ENCODE peak calls at places on chromosomes 6 and 20, in four cellular contexts. L, P, H and F are unnamed samples.

GRCh38 chr20:63177785-63178444 is 38.0 kb downstream of the YTHDF1 start:
- DNase-seq in P (no peak), L (no peak), H (no peak), F (no peak)

GRCh38 chr6:38604700-38605099 is 35.0 kb downstream of the BTBD9 start:
- DNase-seq in L (no peak), P (no peak), H (no peak), F (no peak)

GRCh38 chr6:56091159-56091869 is 156.1 kb downstream of the COL21A1 start:
- DNase-seq in L (no peak), P (peak), H (no peak), F (no peak)

GRCh38 chr6:142846883-142847287 is 98.1 kb downstream of the HIVEP2 start:
- DNase-seq in P (peak), L (peak), H (peak), F (no peak)

GRCh38 chr20:10877345-10877744 is 203.5 kb upstream of the JAG1 start:
- DNase-seq in P (peak), H (peak), L (peak), F (no peak)

GRCh38 chr6:127366281-127367022 is 23.0 kb upstream of the ECHDC1 start:
- DNase-seq in L (no peak), H (no peak), P (no peak), F (no peak)

GRCh38 chr20:62980970-62981369 is 25.8 kb downstream of the BHLHE23 start:
- DNase-seq in H (no peak), P (no peak), L (no peak), F (no peak)

GRCh38 chr6:3081965-3082364 is 13.7 kb downstream of the RIPK1 start:
- DNase-seq in L (no peak), P (peak), H (no peak), F (no peak)

GRCh38 chr6:138493413-138493812 is 5.9 kb downstream of the NHSL1 start:
- DNase-seq in H (no peak), L (no peak), P (no peak), F (no peak)

GRCh38 chr6:142891454-142891853 is 53.5 kb downstream of the HIVEP2 start:
- DNase-seq in L (no peak), P (no peak), H (no peak), F (no peak)

GRCh38 chr20:57711311-57711712 is 1.5 kb upstream of the PMEPA1 start:
- DNase-seq in P (peak), H (no peak), L (no peak), F (no peak)

GRCh38 chr6:2476376-2476775 is 231.0 kb upstream of the GMDS start:
- DNase-seq in P (no peak), H (no peak), L (no peak), F (no peak)

GRCh38 chr6:14074723-14075503 is 42.7 kb upstream of the CD83 start:
- DNase-seq in P (peak), L (no peak), H (no peak), F (no peak)

GRCh38 chr6:33761922-33762629 is 15.4 kb upstream of the IP6K3 start:
- DNase-seq in P (peak), H (peak), L (peak), F (no peak)

DNA sequence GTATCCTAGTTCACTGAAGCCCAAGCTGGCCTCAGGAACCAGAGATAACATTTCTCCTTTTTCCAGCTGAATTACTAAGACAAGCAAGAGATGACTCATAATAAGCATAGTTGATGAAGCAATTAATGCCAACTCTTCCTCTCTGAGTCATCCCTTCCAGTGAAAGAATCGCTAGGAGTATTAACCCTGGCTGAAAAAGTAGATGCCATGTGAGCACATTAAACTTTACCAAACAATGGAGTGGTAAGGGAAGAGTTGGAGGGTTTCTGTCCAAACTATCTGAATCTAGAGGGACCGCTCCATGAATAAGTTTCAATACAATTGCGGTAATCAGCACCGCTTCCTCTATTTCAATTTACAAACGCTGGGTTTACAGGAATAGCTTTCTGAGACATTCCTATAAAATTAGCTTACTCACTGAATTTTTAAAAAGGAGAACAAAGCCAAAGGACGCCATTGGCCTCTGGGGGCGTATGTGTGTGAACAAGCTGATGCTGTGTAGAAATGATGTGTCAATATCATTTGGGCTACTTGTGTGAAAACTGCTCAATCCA is 48.3 kb downstream of the ATXN1 start:
- DNase-seq in L (peak), P (peak), H (no peak), F (no peak)
- TF ChIP-seq CTCF in L (no peak), P (no peak), H (no peak), F (no peak)

DNA sequence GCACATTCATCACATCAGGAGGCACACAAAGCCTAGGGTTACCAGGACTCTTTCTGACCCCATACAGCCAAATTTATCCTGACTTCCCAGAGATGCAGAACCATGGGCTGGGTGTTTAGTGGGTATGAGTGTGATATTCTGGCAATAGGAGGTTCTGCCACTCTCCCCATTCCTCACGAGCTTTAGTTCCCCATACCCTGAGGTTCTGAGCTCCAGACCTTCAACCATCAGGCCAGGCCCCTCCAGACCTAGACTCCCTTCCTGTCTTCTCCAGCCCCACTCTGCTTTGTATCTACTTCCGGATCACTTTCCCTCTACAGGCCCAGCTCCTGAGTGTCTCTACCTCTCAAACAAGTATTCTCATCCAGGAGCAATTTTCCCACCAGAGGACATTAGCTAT is 4.4 kb downstream of the HLA-F start:
- DNase-seq in H (no peak), L (no peak), P (no peak), F (no peak)
- TF ChIP-seq CTCF in H (no peak), L (no peak), P (no peak), F (no peak)

DNA sequence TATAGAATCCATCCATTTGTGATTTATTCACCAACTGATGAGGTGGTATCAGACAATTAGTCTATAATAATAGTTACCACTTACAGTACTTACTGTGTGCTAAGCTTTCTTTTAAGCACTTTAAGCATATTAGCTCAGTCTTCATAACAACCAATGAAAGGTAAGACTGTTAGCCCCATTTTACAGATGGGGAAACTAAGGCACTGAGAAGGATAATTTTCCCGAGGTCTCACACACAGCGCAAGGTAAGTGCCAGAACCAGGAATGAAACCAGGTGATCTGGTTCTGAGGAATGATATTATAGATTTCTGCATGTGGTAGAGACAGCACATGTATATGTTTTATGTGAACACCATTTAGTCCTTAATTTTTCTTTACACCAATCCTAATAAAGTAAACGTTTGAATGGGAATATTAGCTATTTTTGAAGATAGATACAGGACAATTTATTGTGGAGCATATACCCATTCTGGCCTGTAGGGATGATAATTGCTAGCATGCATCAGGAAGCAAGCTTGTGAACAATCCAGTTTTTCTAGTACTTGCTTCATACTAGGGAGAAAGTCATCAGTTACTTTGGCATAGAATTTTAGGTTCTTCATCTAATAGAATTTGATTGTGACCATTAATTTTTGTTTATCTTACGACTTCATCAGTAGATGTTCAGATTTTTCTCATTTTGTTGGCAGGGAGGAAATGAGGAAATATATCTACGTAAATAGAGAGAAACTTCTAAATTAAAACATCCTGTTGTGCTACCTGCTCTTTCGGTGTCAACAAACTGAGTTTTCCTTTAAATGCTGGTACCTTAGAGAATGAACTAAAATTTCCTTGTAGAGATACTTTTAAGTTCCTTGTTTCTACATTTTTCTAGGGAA is 3.0 kb downstream of the YWHAB start:
- DNase-seq in L (no peak), H (no peak), P (no peak), F (no peak)
- TF ChIP-seq CTCF in L (no peak), H (peak), P (no peak), F (no peak)

GRCh38 chr6:108562503-108562993 is 1.8 kb downstream of the FOXO3 start:
- DNase-seq in H (peak), L (peak), P (peak), F (no peak)
- TF ChIP-seq CTCF in H (peak), L (peak), P (no peak), F (no peak)

GRCh38 chr6:109052015-109052651 is 42.5 kb downstream of the SESN1 start:
- DNase-seq in H (no peak), L (no peak), P (no peak), F (no peak)

GRCh38 chr6:109051301-109051700 is 43.3 kb downstream of the SESN1 start:
- DNase-seq in L (no peak), H (no peak), P (no peak), F (no peak)

GRCh38 chr6:109048670-109049415 is 45.8 kb downstream of the SESN1 start:
- DNase-seq in H (no peak), L (no peak), P (no peak), F (no peak)

GRCh38 chr6:109050012-109050411 is 44.6 kb downstream of the SESN1 start:
- DNase-seq in H (no peak), L (no peak), P (no peak), F (no peak)

GRCh38 chr6:109050447-109051102 is 44.1 kb downstream of the SESN1 start:
- DNase-seq in L (no peak), H (no peak), P (no peak), F (no peak)
- TF ChIP-seq CTCF in L (no peak), H (no peak), P (no peak), F (no peak)

GRCh38 chr6:90271831-90272230 is 24.8 kb downstream of the BACH2 start:
- DNase-seq in P (no peak), H (no peak), L (no peak), F (no peak)

GRCh38 chr6:90278129-90278528 is 18.5 kb downstream of the BACH2 start:
- DNase-seq in L (no peak), H (no peak), P (no peak), F (no peak)

GRCh38 chr6:90277301-90278011 is 19.2 kb downstream of the BACH2 start:
- DNase-seq in P (no peak), L (no peak), H (no peak), F (no peak)

GRCh38 chr6:90273863-90274262 is 22.8 kb downstream of the BACH2 start:
- DNase-seq in H (no peak), P (no peak), L (no peak), F (no peak)

DNA sequence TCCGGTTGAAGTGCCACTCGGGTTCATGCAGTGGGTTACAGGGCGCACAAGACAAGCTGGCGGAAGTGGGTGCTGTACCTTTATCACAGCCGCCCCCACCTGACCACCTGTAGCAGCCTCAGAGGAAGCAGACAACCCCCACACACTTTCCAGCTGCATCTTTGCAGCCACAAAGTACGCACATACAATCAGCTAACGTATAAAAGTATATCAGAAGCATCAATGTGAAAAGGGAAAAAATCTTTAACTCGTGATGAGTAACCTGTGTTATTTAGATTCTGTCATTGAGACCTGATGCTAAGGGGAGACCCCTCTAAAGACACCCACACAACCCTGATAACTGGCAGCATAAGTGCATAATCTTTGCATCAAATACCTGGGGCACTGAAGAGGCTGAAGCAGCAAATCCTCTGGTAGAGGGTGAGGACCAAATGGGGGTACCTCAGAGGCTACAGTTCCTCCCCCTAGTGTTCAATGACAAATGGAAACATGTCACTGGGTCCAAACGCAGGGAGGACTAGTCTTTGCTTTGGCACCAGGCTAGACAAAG is 22.1 kb downstream of the BACH2 start:
- DNase-seq in L (peak), H (no peak), P (no peak), F (peak)
- TF ChIP-seq CTCF in L (no peak), H (no peak), P (no peak), F (no peak)

GRCh38 chr20:6562111-6562510 is 205.4 kb upstream of the BMP2 start:
- DNase-seq in P (no peak), H (no peak), L (no peak), F (no peak)

GRCh38 chr20:6560978-6561377 is 206.5 kb upstream of the BMP2 start:
- DNase-seq in H (no peak), L (no peak), P (no peak), F (no peak)

DNA sequence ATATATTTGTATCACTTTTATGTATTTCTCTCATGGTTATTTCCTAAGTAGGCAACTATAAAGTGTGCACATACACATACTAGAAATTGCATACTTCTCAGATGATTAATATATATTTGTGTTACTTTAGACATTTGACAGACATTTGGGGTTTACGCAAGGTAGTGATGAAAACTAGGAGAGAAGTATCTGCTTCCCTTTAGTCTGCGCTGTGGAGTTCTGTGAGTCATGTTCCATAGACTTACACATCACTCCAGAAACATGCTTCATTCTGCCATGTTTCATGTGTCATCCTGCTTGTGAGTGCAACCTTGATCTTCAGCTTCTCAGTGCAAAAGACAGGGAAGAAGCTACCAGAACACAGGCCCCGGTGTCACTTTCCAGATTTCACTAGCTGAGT is 200.7 kb upstream of the BMP2 start:
- DNase-seq in L (no peak), P (no peak), H (no peak), F (no peak)
- TF ChIP-seq CTCF in L (no peak), P (no peak), H (no peak), F (no peak)

GRCh38 chr20:4415281-4415680 is 306.4 kb upstream of the PRND start:
- DNase-seq in H (no peak), P (no peak), L (no peak), F (no peak)

GRCh38 chr20:4412216-4412615 is 309.5 kb upstream of the PRND start:
- DNase-seq in H (no peak), P (no peak), L (no peak), F (no peak)

GRCh38 chr20:4413314-4414045 is 308.2 kb upstream of the PRND start:
- DNase-seq in P (no peak), L (no peak), H (no peak), F (no peak)

DNA sequence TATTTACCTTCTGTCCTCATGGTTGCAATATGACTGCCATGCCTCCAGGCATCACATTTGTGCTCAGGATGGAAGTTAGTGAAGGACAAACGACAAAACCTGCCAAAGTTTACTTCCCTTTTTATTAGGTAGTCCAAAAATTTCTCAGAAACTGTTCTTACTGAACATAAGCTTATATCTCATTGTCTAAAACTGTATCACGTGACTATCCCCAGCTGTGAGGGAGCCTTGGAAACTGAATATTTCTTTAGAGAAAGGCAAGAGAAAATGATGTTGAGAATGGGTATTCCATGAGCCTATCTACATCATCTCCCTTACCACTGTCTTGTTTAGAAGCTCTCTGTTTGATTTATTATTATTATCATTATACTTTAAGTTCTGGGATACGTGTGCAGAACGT is 303.6 kb upstream of the PRND start:
- DNase-seq in P (no peak), L (no peak), H (no peak), F (no peak)
- TF ChIP-seq CTCF in P (no peak), L (no peak), H (no peak), F (no peak)

GRCh38 chr6:111556004-111556403 is 49.7 kb downstream of the TRAF3IP2 start:
- DNase-seq in P (no peak), H (no peak), L (no peak), F (no peak)

GRCh38 chr6:111552999-111553398 is 52.7 kb downstream of the TRAF3IP2 start:
- DNase-seq in H (no peak), P (no peak), L (no peak), F (no peak)

GRCh38 chr6:111552241-111552744 is 53.4 kb downstream of the TRAF3IP2 start:
- DNase-seq in H (peak), L (peak), P (peak), F (no peak)

GRCh38 chr6:111553580-111553979 is 52.1 kb downstream of the TRAF3IP2 start:
- DNase-seq in H (no peak), L (no peak), P (no peak), F (no peak)

GRCh38 chr6:111555041-111555440 is 50.6 kb downstream of the TRAF3IP2 start:
- DNase-seq in L (peak), H (no peak), P (no peak), F (no peak)
- TF ChIP-seq CTCF in L (no peak), H (no peak), P (no peak), F (no peak)

GRCh38 chr20:45933231-45934045 is 1.0 kb upstream of the PCIF1 start:
- DNase-seq in H (peak), L (peak), P (peak), F (peak)
- TF ChIP-seq CTCF in H (peak), L (no peak), P (no peak), F (no peak)